ENCODE peak calls at places on chromosome 14, in seven cellular contexts. One of them, this sample, is unnamed.

GRCh38 chr14:70789361-70789760 is 20.0 kb downstream of the MAP3K9 start:
- DNase-seq in RCC 7860: peak
- DNase-seq in M059J: peak
- DNase-seq in HT1080: peak
- DNase-seq in GM18507: no peak
- DNase-seq in BJ: peak
- DNase-seq in AG04450: no peak
- DNase-seq in this sample: no peak

GRCh38 chr14:67806228-67806627 is 10.2 kb downstream of the ZFYVE26 start:
- DNase-seq in RCC 7860: no peak
- DNase-seq in M059J: no peak
- DNase-seq in HT1080: no peak
- DNase-seq in GM18507: no peak
- DNase-seq in BJ: peak
- DNase-seq in AG04450: no peak
- DNase-seq in this sample: no peak

GRCh38 chr14:102772781-102773570 is 4.3 kb upstream of the TRAF3 start:
- DNase-seq in RCC 7860: no peak
- DNase-seq in M059J: peak
- DNase-seq in HT1080: no peak
- DNase-seq in GM18507: no peak
- DNase-seq in BJ: no peak
- DNase-seq in AG04450: no peak
- DNase-seq in this sample: no peak

GRCh38 chr14:62655161-62655560 is 390.1 kb downstream of the KCNH5 start:
- DNase-seq in RCC 7860: no peak
- DNase-seq in M059J: peak
- DNase-seq in HT1080: no peak
- DNase-seq in GM18507: no peak
- DNase-seq in BJ: no peak
- DNase-seq in AG04450: peak
- DNase-seq in this sample: no peak

GRCh38 chr14:85527458-85527857 is 2.5 kb upstream of the FLRT2 start:
- DNase-seq in RCC 7860: no peak
- DNase-seq in M059J: no peak
- DNase-seq in HT1080: no peak
- DNase-seq in GM18507: no peak
- DNase-seq in BJ: no peak
- DNase-seq in AG04450: no peak
- DNase-seq in this sample: no peak

GRCh38 chr14:96086032-96086431 is 46.9 kb downstream of the C14orf132 start:
- DNase-seq in RCC 7860: no peak
- DNase-seq in M059J: peak
- DNase-seq in HT1080: peak
- DNase-seq in GM18507: no peak
- DNase-seq in BJ: no peak
- DNase-seq in AG04450: peak
- DNase-seq in this sample: no peak

GRCh38 chr14:38662781-38663180 is 406.9 kb upstream of the CLEC14A start:
- DNase-seq in RCC 7860: no peak
- DNase-seq in M059J: peak
- DNase-seq in HT1080: no peak
- DNase-seq in GM18507: no peak
- DNase-seq in BJ: no peak
- DNase-seq in AG04450: no peak
- DNase-seq in this sample: no peak

GRCh38 chr14:74733241-74733640 is 20.3 kb downstream of the FCF1 start:
- DNase-seq in RCC 7860: no peak
- DNase-seq in M059J: no peak
- DNase-seq in HT1080: no peak
- DNase-seq in GM18507: no peak
- DNase-seq in BJ: no peak
- DNase-seq in AG04450: no peak
- DNase-seq in this sample: no peak

GRCh38 chr14:26286806-26287205 is 311.0 kb downstream of the NOVA1 start:
- DNase-seq in RCC 7860: no peak
- DNase-seq in M059J: no peak
- DNase-seq in HT1080: no peak
- DNase-seq in GM18507: no peak
- DNase-seq in BJ: no peak
- DNase-seq in AG04450: no peak
- DNase-seq in this sample: no peak

GRCh38 chr14:74898694-74899093 is 17.0 kb downstream of the DLST start:
- DNase-seq in RCC 7860: no peak
- DNase-seq in M059J: no peak
- DNase-seq in HT1080: no peak
- DNase-seq in GM18507: no peak
- DNase-seq in BJ: no peak
- DNase-seq in AG04450: no peak
- DNase-seq in this sample: no peak

GRCh38 chr14:32711103-32711680 is 227.5 kb upstream of the NPAS3 start:
- DNase-seq in RCC 7860: no peak
- DNase-seq in M059J: peak
- DNase-seq in HT1080: peak
- DNase-seq in GM18507: peak
- DNase-seq in BJ: no peak
- DNase-seq in AG04450: no peak
- DNase-seq in this sample: peak

GRCh38 chr14:29301571-29301970 is 535.0 kb downstream of the FOXG1 start:
- DNase-seq in RCC 7860: no peak
- DNase-seq in M059J: no peak
- DNase-seq in HT1080: no peak
- DNase-seq in GM18507: no peak
- DNase-seq in BJ: no peak
- DNase-seq in AG04450: no peak
- DNase-seq in this sample: no peak

GRCh38 chr14:50619569-50620141 is 48.5 kb downstream of the SAV1 start:
- DNase-seq in RCC 7860: no peak
- DNase-seq in M059J: peak
- DNase-seq in HT1080: peak
- DNase-seq in GM18507: peak
- DNase-seq in BJ: no peak
- DNase-seq in AG04450: no peak
- DNase-seq in this sample: peak

GRCh38 chr14:54606178-54606577 is 39.2 kb downstream of the SAMD4A start:
- DNase-seq in RCC 7860: peak
- DNase-seq in M059J: peak
- DNase-seq in HT1080: no peak
- DNase-seq in GM18507: no peak
- DNase-seq in BJ: no peak
- DNase-seq in AG04450: no peak
- DNase-seq in this sample: no peak

GRCh38 chr14:103547941-103548462 is 14.5 kb downstream of the BAG5 start:
- DNase-seq in RCC 7860: no peak
- DNase-seq in M059J: no peak
- DNase-seq in HT1080: no peak
- DNase-seq in GM18507: no peak
- DNase-seq in BJ: no peak
- DNase-seq in AG04450: no peak
- DNase-seq in this sample: no peak